ENCODE peak calls at places on chromosomes 7 and 10, in ten cellular contexts. S is neural progenitor cell, E is AG04450, Q is HCT116, I is DND-41, T is left ventricle myocardium inferior, G is pancreas, M is right atrium auricular region, Z is heart left ventricle, K is astrocyte. O is an unnamed sample.

GRCh38 chr10:125911990-125912389 is 15.6 kb downstream of the FANK1 start:
- DNase-seq in S (no peak), E (no peak), Q (no peak), I (no peak), T (no peak), G (peak; percentile 72), M (no peak), Z (no peak), K (no peak), O (no peak)

GRCh38 chr7:155660758-155661093 is 16.3 kb downstream of the RBM33 start:
- DNase-seq in S (no peak), E (no peak), Q (no peak), I (no peak), T (no peak), G (no peak), M (no peak), Z (no peak), K (no peak), O (no peak)

GRCh38 chr7:125355899-125356298 is 426.3 kb upstream of the POT1 start:
- DNase-seq in S (no peak), E (no peak), Q (no peak), I (no peak), T (no peak), G (no peak), M (no peak), Z (no peak), K (peak; percentile 2), O (no peak)

GRCh38 chr7:2480071-2480410 is 3.8 kb upstream of the GRIFIN start:
- DNase-seq in S (no peak), E (no peak), Q (no peak), I (no peak), T (no peak), G (no peak), M (no peak), Z (no peak), K (no peak), O (no peak)

GRCh38 chr7:100080895-100081534 is 508 bp downstream of the ZNF3 start:
- DNase-seq in S (peak; percentile 56), E (no peak), Q (no peak), I (peak; percentile 27), T (no peak), G (no peak), M (no peak), Z (no peak), K (no peak), O (no peak)

GRCh38 chr10:12459776-12460175 is 110.4 kb downstream of the CAMK1D start:
- DNase-seq in S (no peak), E (no peak), Q (no peak), I (no peak), T (no peak), G (no peak), M (no peak), Z (no peak), K (no peak), O (no peak)

GRCh38 chr10:14416308-14416700 is 85.6 kb upstream of the FRMD4A start:
- DNase-seq in S (no peak), E (no peak), Q (no peak), I (no peak), T (no peak), G (no peak), M (no peak), Z (no peak), K (peak; percentile 60), O (no peak)

GRCh38 chr10:97372233-97372875 is 28.8 kb downstream of the RRP12 start:
- DNase-seq in S (no peak), E (no peak), Q (no peak), I (no peak), T (no peak), G (no peak), M (no peak), Z (no peak), K (no peak), O (no peak)

DNA sequence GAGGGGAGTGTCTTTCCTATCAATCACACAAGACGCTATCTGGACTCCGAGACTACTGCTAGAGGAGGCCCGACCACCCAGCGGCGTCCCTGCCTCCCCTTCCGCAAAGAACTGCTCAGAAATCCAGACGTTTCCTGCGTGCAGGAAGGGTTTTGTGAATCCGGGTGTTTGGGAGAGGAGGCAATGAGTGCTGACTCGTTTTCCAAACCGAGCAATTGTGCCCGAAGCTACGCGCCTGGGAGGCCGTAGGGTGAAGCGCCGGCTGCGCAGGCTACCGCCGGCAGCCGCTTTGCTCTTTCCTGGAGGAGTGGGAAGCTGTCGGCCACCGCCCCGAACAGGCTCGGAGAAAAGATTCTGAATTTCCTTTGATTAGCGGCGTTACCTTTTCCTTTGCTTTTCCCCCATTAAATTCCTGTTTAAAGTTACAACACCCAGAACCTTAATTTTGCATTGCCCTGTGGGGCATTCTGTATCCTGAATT is 5.3 kb downstream of the VAX1 start:
- DNase-seq in S (peak; percentile 76), E (no peak), Q (no peak), I (no peak), T (no peak), G (no peak), M (no peak), Z (no peak), K (no peak), O (no peak)
- H3K27me3 ChIP-seq in S (peaks cover 100% of the 10 kb centered on the region), E (peaks cover 75% of the 10 kb centered on the region), Q (no peaks in the 10 kb centered on the region), I (no peaks in the 10 kb centered on the region), T (peaks cover 99% of the 10 kb centered on the region), G (peaks cover 29% of the 10 kb centered on the region), M (peaks cover 54% of the 10 kb centered on the region), Z (peaks cover 95% of the 10 kb centered on the region), K (peaks cover 80% of the 10 kb centered on the region), O (peaks cover 88% of the 10 kb centered on the region)

GRCh38 chr7:118054529-118054928 is 129.4 kb upstream of the LSM8 start:
- DNase-seq in S (no peak), E (no peak), Q (no peak), I (no peak), T (no peak), G (no peak), M (no peak), Z (no peak), K (no peak), O (no peak)

GRCh38 chr7:118060692-118061091 is 123.3 kb upstream of the LSM8 start:
- DNase-seq in S (no peak), E (no peak), Q (no peak), I (no peak), T (no peak), G (no peak), M (no peak), Z (no peak), K (no peak), O (no peak)

GRCh38 chr7:118053353-118053752 is 130.6 kb upstream of the LSM8 start:
- DNase-seq in S (no peak), E (no peak), Q (no peak), I (no peak), T (no peak), G (no peak), M (no peak), Z (no peak), K (no peak), O (no peak)

GRCh38 chr7:118059209-118059608 is 124.8 kb upstream of the LSM8 start:
- DNase-seq in S (no peak), E (no peak), Q (no peak), I (no peak), T (no peak), G (no peak), M (no peak), Z (no peak), K (no peak), O (no peak)

DNA sequence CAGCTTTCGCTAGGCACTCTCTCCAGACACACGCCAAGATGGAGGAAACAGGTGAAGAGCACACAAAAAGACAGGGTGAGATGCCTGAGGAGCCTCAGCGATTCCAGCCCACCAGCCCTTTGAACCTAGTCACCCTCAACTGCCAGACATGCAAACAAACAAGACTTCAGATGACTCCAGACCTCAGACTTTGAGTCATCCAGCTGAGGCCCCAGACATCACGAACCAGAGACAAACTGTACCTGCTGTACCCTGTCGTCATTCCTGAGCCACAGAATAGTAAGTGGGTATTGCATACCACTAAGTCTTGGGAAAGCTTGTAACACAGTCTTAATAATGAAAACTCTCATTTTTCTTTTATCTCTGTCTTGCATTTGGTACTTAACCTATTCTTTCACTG is 126.6 kb upstream of the LSM8 start:
- DNase-seq in S (no peak), E (no peak), Q (no peak), I (no peak), T (no peak), G (no peak), M (no peak), Z (no peak), K (no peak), O (no peak)
- H3K27ac ChIP-seq in S (no peak overlapping the region), E (no peak overlapping the region), Q (no peak overlapping the region), I (no peak overlapping the region), T (no peak overlapping the region), G (no peak overlapping the region), M (no peak overlapping the region), Z (no peak overlapping the region), K (no peak overlapping the region), O (no peak overlapping the region)

DNA sequence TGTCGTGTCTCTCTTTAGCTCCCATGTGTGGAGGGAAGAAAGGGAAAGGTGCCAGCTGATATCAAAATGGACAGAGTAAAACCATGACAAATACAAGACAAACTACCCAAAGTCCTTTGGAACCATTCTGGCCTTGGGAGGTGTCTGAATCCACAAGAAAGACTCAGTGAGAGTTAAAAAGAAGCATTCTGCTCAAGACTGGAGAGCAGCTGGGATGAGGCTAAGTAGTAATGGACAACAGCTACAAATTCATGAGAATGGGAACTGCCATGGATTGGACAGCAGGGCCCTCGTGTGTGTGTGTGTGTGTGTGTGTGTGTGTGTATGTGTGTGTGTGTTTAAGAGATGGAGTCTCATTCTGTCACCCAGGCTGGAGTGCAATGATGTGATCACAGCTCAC is 39.6 kb upstream of the MYL10 start:
- DNase-seq in S (no peak), E (no peak), Q (no peak), I (no peak), T (no peak), G (no peak), M (no peak), Z (no peak), K (no peak), O (no peak)
- TF ChIP-seq CTCF in S (no peak), E (no peak), Q (no peak), I (no peak), T (no peak), G (no peak), M (no peak), Z (no peak), K (no peak), O (no peak)

GRCh38 chr10:99930731-99931550 is 78.8 kb downstream of the DNMBP start:
- DNase-seq in S (no peak), E (no peak), Q (peak; percentile 89), I (no peak), T (no peak), G (peak; percentile 92), M (no peak), Z (no peak), K (peak; percentile 81), O (no peak)

GRCh38 chr10:99924856-99925255 is 84.9 kb downstream of the DNMBP start:
- DNase-seq in S (no peak), E (no peak), Q (no peak), I (no peak), T (no peak), G (no peak), M (no peak), Z (no peak), K (no peak), O (no peak)

GRCh38 chr10:99927719-99928280 is 81.9 kb downstream of the DNMBP start:
- DNase-seq in S (peak; percentile 18), E (no peak), Q (no peak), I (no peak), T (no peak), G (no peak), M (no peak), Z (no peak), K (no peak), O (no peak)

GRCh38 chr10:99926925-99927718 is 82.6 kb downstream of the DNMBP start:
- DNase-seq in S (no peak), E (no peak), Q (no peak), I (no peak), T (peak; percentile 66), G (peak; percentile 52), M (no peak), Z (peak; percentile 73), K (peak; percentile 63), O (no peak)

DNA sequence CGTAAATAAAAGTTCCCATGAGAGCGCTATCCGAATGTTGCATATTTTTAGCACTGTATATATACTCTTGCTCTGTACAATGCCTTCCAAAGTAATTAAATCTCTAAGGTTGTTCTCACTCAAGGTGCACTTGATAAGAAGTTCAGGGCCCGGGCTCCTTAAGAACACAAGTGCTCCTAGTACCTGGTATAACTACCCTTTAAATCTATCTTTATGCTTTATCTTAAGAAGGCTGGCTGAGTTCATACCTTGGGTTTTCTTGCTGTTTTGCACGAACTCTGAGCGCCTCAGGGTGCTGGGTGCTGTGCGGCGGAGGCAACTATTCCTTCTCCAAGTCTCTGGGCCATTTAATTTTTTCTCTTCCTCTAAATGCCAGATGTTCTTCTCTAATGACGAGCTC is 80.4 kb downstream of the DNMBP start:
- DNase-seq in S (no peak), E (no peak), Q (no peak), I (no peak), T (no peak), G (no peak), M (no peak), Z (no peak), K (no peak), O (no peak)
- H3K27me3 ChIP-seq in S (no peaks in the 10 kb centered on the region), E (no peaks in the 10 kb centered on the region), Q (no peaks in the 10 kb centered on the region), I (no peaks in the 10 kb centered on the region), T (no peaks in the 10 kb centered on the region), G (no peaks in the 10 kb centered on the region), M (no peaks in the 10 kb centered on the region), Z (no peaks in the 10 kb centered on the region), K (no peaks in the 10 kb centered on the region), O (no peaks in the 10 kb centered on the region)

O was measured in CD4-positive, alpha-beta T cell.